ENCODE peak calls at places on chromosome 20, in six cellular contexts. S is stimulated activated CD4-positive, alpha-beta T cell treated with anti-CD3 and anti-CD28 coated beads, Interleukin-15, amount 100 ng/mL, for 24 hours; C is HuH-7.5; H is KG1; V is HuH-7; X is fibroblast of mammary gland. U is an unnamed sample.

GRCh38 chr20:25039697-25040437 is 18.1 kb downstream of the ACSS1 start:
- DNase-seq in S (no peak), C (no peak), H (no peak), V (no peak), X (peak; percentile 79), U (no peak)

GRCh38 chr20:4150095-4150492 is 134.7 kb upstream of the RNF24 start:
- DNase-seq in S (no peak), C (no peak), H (no peak), V (no peak), X (peak; percentile 54), U (no peak)

GRCh38 chr20:40160151-40160550 is 528.9 kb downstream of the MAFB start:
- DNase-seq in S (peak; percentile 21), C (peak; percentile 22), H (peak; percentile 14), V (peak; percentile 34), X (peak; percentile 64), U (peak; percentile 60)

GRCh38 chr20:43460830-43461200 is 3.1 kb downstream of the SRSF6 start:
- DNase-seq in S (no peak), C (no peak), H (no peak), V (no peak), X (no peak), U (no peak)

GRCh38 chr20:61975411-61975810 is 90.3 kb downstream of the TAF4 start:
- DNase-seq in S (no peak), C (no peak), H (no peak), V (no peak), X (no peak), U (no peak)

GRCh38 chr20:57395111-57395959 is 4.1 kb downstream of the RBM38 start:
- DNase-seq in S (no peak), C (no peak), H (no peak), V (no peak), X (peak; percentile 51), U (no peak)

GRCh38 chr20:32446301-32447100 is 88.4 kb downstream of the ASXL1 start:
- DNase-seq in S (no peak), C (no peak), H (no peak), V (no peak), X (no peak), U (no peak)

GRCh38 chr20:37880726-37881591 is 22.0 kb upstream of the VSTM2L start:
- DNase-seq in S (no peak), C (no peak), H (no peak), V (no peak), X (peak; percentile 34), U (peak; percentile 70)

U was measured in HepG2.